ENCODE peak calls at places on chromosomes 2 and 18, in seven cellular contexts. R, P, M, K, N, C and F are unnamed samples.

GRCh38 chr18:48795696-48796095 is 155.1 kb downstream of the SMAD7 start:
- DNase-seq in K (no peak), R (no peak), M (no peak), P (no peak), C (no peak), N (peak; percentile 3), F (peak; percentile 5)

GRCh38 chr2:167753142-167753541 is 494.3 kb downstream of the STK39 start:
- DNase-seq in P (no peak), K (no peak), R (no peak), C (no peak), N (no peak), M (no peak), F (no peak)

GRCh38 chr2:32135409-32135808 is 30.3 kb upstream of the SLC30A6 start:
- DNase-seq in K (peak; percentile 21), R (no peak), N (no peak), P (no peak), M (no peak), C (no peak), F (no peak)

GRCh38 chr2:240733803-240734495 is 42.3 kb downstream of the AQP12A start:
- DNase-seq in N (no peak), R (no peak), C (no peak), K (no peak), M (peak; percentile 27), P (no peak), F (no peak)

GRCh38 chr18:77127769-77128671 is 4.6 kb downstream of the MBP start:
- DNase-seq in N (no peak), R (peak; percentile 25), P (no peak), M (no peak), K (peak; percentile 81), C (peak; percentile 53), F (peak; percentile 35)

GRCh38 chr18:75915941-75916640 is 488.6 kb upstream of the SMIM21 start:
- DNase-seq in R (no peak), M (peak; percentile 96), N (no peak), K (no peak), C (no peak), P (no peak), F (no peak)

GRCh38 chr18:50401888-50402287 is 27.0 kb downstream of the SKA1 start:
- DNase-seq in M (peak; percentile 34), N (no peak), K (peak; percentile 68), C (peak; percentile 49), R (no peak), P (peak; percentile 76), F (no peak)

GRCh38 chr18:25814841-25815458 is 275.5 kb downstream of the SS18 start:
- DNase-seq in M (no peak), P (no peak), K (no peak), R (no peak), N (no peak), C (no peak), F (no peak)

GRCh38 chr2:169462896-169463695 is 16.2 kb upstream of the BBS5 start:
- DNase-seq in R (no peak), P (no peak), N (no peak), M (no peak), C (no peak), K (no peak), F (no peak)

GRCh38 chr2:109368798-109369197 is 239.8 kb downstream of the SH3RF3 start:
- DNase-seq in C (no peak), M (no peak), N (no peak), K (peak; percentile 14), R (no peak), P (peak; percentile 11), F (no peak)

GRCh38 chr18:8800041-8800441 is 94.7 kb downstream of the MTCL1 start:
- DNase-seq in M (no peak), C (no peak), R (no peak), K (no peak), N (no peak), P (no peak), F (no peak)

GRCh38 chr2:216606551-216607527 is 26.4 kb upstream of the IGFBP2 start:
- DNase-seq in P (no peak), K (no peak), C (no peak), M (peak; percentile 86), R (peak; percentile 1), N (no peak), F (peak; percentile 4)

GRCh38 chr2:234502285-234502918 is 5.5 kb upstream of the ARL4C start:
- DNase-seq in P (no peak), R (no peak), C (no peak), M (peak; percentile 39), N (no peak), K (no peak), F (no peak)

GRCh38 chr18:58288922-58289797 is 245.1 kb downstream of the NEDD4L start:
- DNase-seq in C (no peak), N (no peak), M (peak; percentile 18), K (no peak), P (no peak), R (no peak), F (no peak)

GRCh38 chr2:55012648-55013484 is 37.4 kb downstream of the RTN4 start:
- DNase-seq in P (no peak), R (no peak), K (no peak), N (no peak), C (no peak), M (no peak), F (no peak)

GRCh38 chr18:42742976-42743755 is 372.3 kb downstream of the RIT2 start:
- DNase-seq in N (no peak), R (no peak), C (no peak), P (no peak), K (no peak), M (no peak), F (no peak)

GRCh38 chr2:130251865-130252620 is 53.8 kb upstream of the TUBA3E start:
- DNase-seq in N (no peak), K (peak; percentile 37), R (no peak), C (no peak), P (no peak), M (no peak), F (no peak)

GRCh38 chr2:130251520-130251864 is 53.3 kb upstream of the TUBA3E start:
- DNase-seq in K (peak; percentile 36), M (no peak), C (no peak), R (no peak), N (no peak), P (no peak), F (no peak)

DNA sequence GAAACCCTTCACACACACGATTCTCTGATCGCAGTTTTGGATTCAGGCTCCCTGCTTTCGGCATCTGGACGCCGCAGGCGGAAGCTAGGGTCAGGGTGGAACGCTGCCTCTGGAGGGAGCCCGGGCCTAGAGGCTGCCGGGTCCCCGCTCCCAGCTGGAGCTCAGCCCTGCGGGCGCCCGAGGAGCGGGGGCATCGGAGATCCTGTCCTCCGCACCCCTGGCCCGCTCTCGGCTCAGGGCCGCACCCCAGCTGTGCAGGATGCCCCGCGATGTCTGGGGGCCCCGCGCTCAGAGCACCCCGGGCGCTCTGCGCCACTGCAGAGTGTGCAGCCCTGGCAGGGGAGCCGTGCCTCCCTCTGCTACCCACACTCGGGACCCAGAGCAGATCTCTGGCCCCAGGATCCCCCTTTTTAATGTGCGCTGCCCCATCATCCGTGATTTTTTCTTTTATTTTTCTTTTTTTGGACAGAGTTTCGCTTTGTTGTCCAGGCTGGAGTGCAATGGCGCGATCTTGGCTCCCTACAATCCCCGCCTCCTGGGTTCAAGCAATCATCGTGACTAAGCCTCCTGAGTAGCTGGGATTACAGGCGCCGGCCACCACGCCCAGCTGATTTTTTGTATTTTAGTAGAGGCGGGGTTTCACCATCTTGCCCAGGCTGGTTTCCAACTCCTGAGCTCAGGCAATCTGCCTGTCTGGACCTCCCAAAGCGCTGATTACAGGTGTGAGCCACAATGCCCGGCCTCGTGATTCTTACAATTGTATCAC is 54.8 kb upstream of the TUBA3E start:
- DNase-seq in C (no peak), P (no peak), R (no peak), N (no peak), M (no peak), K (peak; percentile 82), F (no peak)
- H3K27ac ChIP-seq in C (no peak overlapping the region), P (no peak overlapping the region), R (no peak overlapping the region), N (no peak overlapping the region), M (no peak overlapping the region), K (peak overlapping the region; percentile 19), F (no peak overlapping the region)

DNA sequence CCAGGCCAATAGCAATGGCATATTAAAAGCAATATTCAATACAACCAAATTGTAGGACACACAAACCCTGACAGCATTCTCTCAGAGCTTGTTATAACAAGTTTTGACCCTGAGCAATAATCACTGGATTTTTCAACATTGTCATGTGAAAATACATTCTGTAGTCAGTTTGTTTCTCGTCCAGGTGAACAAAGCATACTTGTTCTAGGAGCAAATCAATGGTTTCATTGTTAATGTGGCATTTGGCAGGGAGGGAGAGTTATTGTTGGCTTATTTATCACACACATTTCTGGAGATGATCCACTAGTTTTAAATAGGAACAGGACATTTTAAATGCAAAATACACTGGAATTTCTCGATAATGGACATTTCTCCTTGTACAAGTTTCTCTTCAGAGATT is 69.9 kb upstream of the L3MBTL4 start:
- DNase-seq in M (no peak), C (no peak), R (no peak), N (no peak), K (no peak), P (no peak), F (no peak)
- H3K4me1 ChIP-seq in M (no peaks in the 10 kb centered on the region), C (no peaks in the 10 kb centered on the region), R (no peaks in the 10 kb centered on the region), N (no peaks in the 10 kb centered on the region), K (no peaks in the 10 kb centered on the region), P (peaks cover 9% of the 10 kb centered on the region), F (no peaks in the 10 kb centered on the region)

GRCh38 chr2:88714667-88715066 is 23.2 kb downstream of the RPIA start:
- DNase-seq in P (no peak), N (no peak), C (no peak), M (no peak), R (no peak), K (no peak), F (no peak)

GRCh38 chr2:88721268-88721667 is 29.8 kb downstream of the RPIA start:
- DNase-seq in P (no peak), R (no peak), N (no peak), K (no peak), M (no peak), C (no peak), F (no peak)

GRCh38 chr2:88724643-88725332 is 33.3 kb downstream of the RPIA start:
- DNase-seq in R (no peak), C (no peak), N (no peak), P (no peak), M (no peak), K (no peak), F (no peak)

GRCh38 chr2:88720399-88720798 is 28.9 kb downstream of the RPIA start:
- DNase-seq in N (no peak), P (no peak), R (no peak), K (no peak), M (no peak), C (no peak), F (no peak)
- H3K4me3 ChIP-seq in N (no peak overlapping the region), P (no peak overlapping the region), R (no peak overlapping the region), K (no peak overlapping the region), M (no peak overlapping the region), C (no peak overlapping the region), F (no peak overlapping the region)

GRCh38 chr2:43425659-43426058 is 170.2 kb downstream of the THADA start:
- DNase-seq in C (no peak), R (no peak), K (no peak), M (no peak), P (no peak), N (no peak), F (no peak)

GRCh38 chr2:43426305-43427031 is 169.4 kb downstream of the THADA start:
- DNase-seq in R (peak; percentile 9), N (no peak), M (no peak), K (peak; percentile 80), C (peak; percentile 52), P (peak; percentile 63), F (peak; percentile 22)

GRCh38 chr2:43427032-43427424 is 168.8 kb downstream of the THADA start:
- DNase-seq in R (no peak), M (no peak), C (no peak), N (no peak), P (no peak), K (no peak), F (no peak)

GRCh38 chr2:43429366-43429765 is 166.5 kb downstream of the THADA start:
- DNase-seq in M (no peak), P (no peak), R (no peak), N (no peak), K (no peak), C (no peak), F (no peak)

GRCh38 chr2:43430489-43430888 is 165.3 kb downstream of the THADA start:
- DNase-seq in C (no peak), R (no peak), N (no peak), M (no peak), K (no peak), P (peak; percentile 32), F (no peak)
- H3K27ac ChIP-seq in C (peak overlapping the region; percentile 33), R (no peak overlapping the region), N (no peak overlapping the region), M (no peak overlapping the region), K (no peak overlapping the region), P (no peak overlapping the region), F (no peak overlapping the region)